ENCODE peak calls at places on chromosome 2, in seven cellular contexts. L, O, C, W, X, V and I are unnamed samples.

GRCh38 chr2:8728305-8729015 is 46.6 kb downstream of the ID2 start:
- DNase-seq in L (no peak), O (no peak), C (no peak), W (no peak), X (no peak), V (no peak), I (no peak)

GRCh38 chr2:81266106-81266505 is 961.6 kb upstream of the LRRTM1 start:
- DNase-seq in L (no peak), O (no peak), C (no peak), W (no peak), X (peak; percentile 47), V (no peak), I (no peak)

GRCh38 chr2:74553892-74554820 is at the start of the genes DOK1 and LOXL3:
- DNase-seq in L (peak; percentile 82), O (peak; percentile 97), C (peak; percentile 88), W (peak; percentile 97), X (peak; percentile 86), V (peak; percentile 95), I (peak; percentile 84)

GRCh38 chr2:75021672-75022071 is 63.2 kb downstream of the POLE4 start:
- DNase-seq in L (no peak), O (no peak), C (peak; percentile 93), W (no peak), X (no peak), V (peak; percentile 42), I (no peak)

GRCh38 chr2:121211251-121211650 is 73.8 kb downstream of the TFCP2L1 start:
- DNase-seq in L (no peak), O (no peak), C (no peak), W (peak; percentile 61), X (no peak), V (no peak), I (no peak)

GRCh38 chr2:41963661-41964525 is 83.9 kb upstream of the PKDCC start:
- DNase-seq in L (peak; percentile 28), O (no peak), C (peak; percentile 93), W (no peak), X (no peak), V (peak; percentile 12), I (no peak)

GRCh38 chr2:168222095-168222494 is 25.3 kb downstream of the STK39 start:
- DNase-seq in L (no peak), O (no peak), C (no peak), W (no peak), X (no peak), V (no peak), I (no peak)

GRCh38 chr2:127591221-127591923 is 54.6 kb upstream of the GPR17 start:
- DNase-seq in L (peak; percentile 59), O (peak; percentile 86), C (peak; percentile 57), W (peak; percentile 87), X (peak; percentile 80), V (peak; percentile 80), I (no peak)

GRCh38 chr2:201994973-201995638 is 38.5 kb upstream of the FZD7 start:
- DNase-seq in L (no peak), O (no peak), C (no peak), W (no peak), X (no peak), V (no peak), I (no peak)

GRCh38 chr2:207953354-207953753 is 72.0 kb downstream of the PLEKHM3 start:
- DNase-seq in L (no peak), O (no peak), C (no peak), W (no peak), X (no peak), V (no peak), I (no peak)
- TF ChIP-seq CTCF in L (no peak), O (no peak), C (no peak), W (no peak), X (no peak), V (no peak), I (no peak)

DNA sequence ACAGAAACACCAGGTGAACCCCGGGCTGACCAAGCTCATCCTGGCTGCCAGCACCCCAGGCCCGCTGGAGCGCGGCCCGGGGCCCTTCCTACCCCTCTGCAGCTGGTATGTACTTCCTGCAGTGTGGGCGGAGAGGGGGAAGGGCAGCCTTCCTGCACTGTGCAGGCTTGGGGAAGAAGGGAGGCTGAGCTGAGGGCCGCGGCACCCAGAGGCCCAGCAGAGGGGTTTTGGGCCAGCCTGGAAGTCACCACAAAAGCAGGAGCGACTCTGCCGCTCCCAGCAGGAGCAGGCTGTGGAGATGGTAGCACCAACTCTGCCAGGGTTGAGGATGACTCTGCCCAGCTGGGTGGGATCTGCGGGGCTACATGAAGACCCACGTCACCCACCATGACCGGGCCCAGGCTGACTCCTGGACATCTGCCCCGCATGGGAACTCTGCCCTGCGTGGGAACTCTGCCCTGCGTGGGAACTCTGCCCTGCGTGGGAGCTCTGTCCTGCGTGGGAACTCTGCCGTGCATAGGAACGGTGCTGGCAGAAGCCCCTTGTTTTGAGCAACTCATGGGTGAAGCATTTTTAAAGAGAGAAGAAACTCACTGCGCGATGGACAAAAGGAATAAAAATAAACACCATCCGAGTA is 273.3 kb downstream of the NDUFA10 start:
- DNase-seq in L (no peak), O (no peak), C (no peak), W (peak; percentile 71), X (peak; percentile 82), V (no peak), I (peak; percentile 60)
- TF ChIP-seq CTCF in L (no peak), O (no peak), C (no peak), W (no peak), X (no peak), V (no peak), I (no peak)

GRCh38 chr2:100782376-100782878 is 37.5 kb upstream of the NPAS2 start:
- DNase-seq in L (no peak), O (peak; percentile 69), C (no peak), W (no peak), X (no peak), V (no peak), I (no peak)
- TF ChIP-seq CTCF in L (no peak), O (no peak), C (no peak), W (no peak), X (no peak), V (no peak), I (no peak)

DNA sequence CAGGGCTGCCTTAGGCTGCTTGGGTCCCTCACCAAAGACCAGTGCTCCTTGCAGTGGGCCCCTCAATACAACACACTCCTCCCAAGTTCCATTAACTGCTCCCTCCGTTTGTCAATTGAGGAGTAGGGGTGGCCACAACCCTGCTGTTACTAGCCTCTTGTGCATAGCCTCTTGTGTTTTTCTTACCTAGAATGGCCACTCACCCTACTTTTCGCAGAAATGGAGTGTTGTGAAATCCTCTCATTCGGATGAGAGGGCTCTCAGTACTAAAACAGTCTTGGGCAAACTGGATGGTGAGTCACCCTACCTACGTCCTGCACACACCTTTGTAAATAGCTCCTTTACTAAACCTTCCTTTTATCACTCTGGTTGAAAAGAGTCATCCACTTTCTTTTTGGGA is 253.9 kb downstream of the OSR1 start:
- DNase-seq in L (no peak), O (no peak), C (no peak), W (no peak), X (no peak), V (no peak), I (no peak)
- TF ChIP-seq CTCF in L (no peak), O (no peak), C (no peak), W (no peak), X (no peak), V (no peak), I (no peak)

GRCh38 chr2:1588994-1589611 is 155.2 kb downstream of the PXDN start:
- DNase-seq in L (no peak), O (peak; percentile 73), C (no peak), W (peak; percentile 66), X (peak; percentile 14), V (no peak), I (no peak)
- TF ChIP-seq CTCF in L (peak; percentile 23), O (no peak), C (no peak), W (no peak), X (peak; percentile 3), V (no peak), I (no peak)

GRCh38 chr2:176002684-176003225 is 688 bp upstream of the LNPK start:
- DNase-seq in L (no peak), O (no peak), C (no peak), W (no peak), X (no peak), V (peak; percentile 46), I (no peak)

GRCh38 chr2:175999283-175999819 is 2.7 kb downstream of the LNPK start:
- DNase-seq in L (no peak), O (no peak), C (no peak), W (no peak), X (peak; percentile 47), V (no peak), I (no peak)

GRCh38 chr2:176001281-176001902 is 675 bp downstream of the LNPK start:
- DNase-seq in L (no peak), O (peak; percentile 87), C (peak; percentile 51), W (peak; percentile 83), X (peak; percentile 84), V (peak; percentile 65), I (peak; percentile 71)

GRCh38 chr2:176003958-176004357 is 1.9 kb upstream of the LNPK start:
- DNase-seq in L (no peak), O (no peak), C (no peak), W (no peak), X (no peak), V (no peak), I (no peak)

DNA sequence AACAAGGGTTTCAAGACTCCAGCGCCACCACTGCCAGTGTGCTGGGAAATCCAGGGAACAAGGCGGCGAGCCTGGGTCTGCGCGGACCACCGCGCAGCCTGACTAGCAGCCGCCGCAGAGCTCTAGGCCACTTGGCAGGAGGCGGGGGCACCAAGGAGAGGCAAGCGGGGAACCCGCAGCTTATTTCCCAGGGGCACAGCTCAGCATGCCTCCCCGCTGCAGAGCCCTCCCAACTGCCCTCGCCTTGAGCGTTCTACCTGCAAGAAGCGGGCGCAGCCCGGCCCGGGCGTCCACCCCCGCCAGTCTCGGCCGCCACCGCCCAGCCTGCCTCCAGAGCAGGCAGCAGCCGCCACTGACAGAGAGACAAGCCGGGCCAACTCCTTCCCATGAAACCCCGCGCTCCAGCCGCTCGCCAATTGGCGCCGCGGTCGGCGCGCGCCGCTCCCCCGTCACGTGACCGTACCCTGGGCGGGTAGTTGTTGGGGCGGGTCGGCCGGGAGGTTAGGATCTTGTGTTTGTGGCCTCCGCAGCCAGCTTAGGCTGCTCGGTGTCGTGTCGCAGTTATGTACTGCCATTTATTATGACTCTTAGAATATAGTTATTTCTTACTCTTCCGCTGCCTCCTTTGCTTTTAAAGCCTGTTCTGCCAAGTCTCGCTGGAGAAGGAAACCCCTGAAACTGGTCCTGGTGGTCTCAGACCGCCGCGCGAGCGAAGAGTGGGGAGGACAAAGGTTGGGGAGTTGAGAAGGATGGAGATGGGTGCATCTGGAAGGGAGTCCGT is at the start of gene LNPK:
- DNase-seq in L (peak; percentile 83), O (peak; percentile 98), C (peak; percentile 79), W (peak; percentile 99), X (peak; percentile 95), V (peak; percentile 96), I (peak; percentile 85)
- TF ChIP-seq CTCF in L (no peak), O (no peak), C (peak; percentile 3), W (no peak), X (no peak), V (no peak), I (no peak)

DNA sequence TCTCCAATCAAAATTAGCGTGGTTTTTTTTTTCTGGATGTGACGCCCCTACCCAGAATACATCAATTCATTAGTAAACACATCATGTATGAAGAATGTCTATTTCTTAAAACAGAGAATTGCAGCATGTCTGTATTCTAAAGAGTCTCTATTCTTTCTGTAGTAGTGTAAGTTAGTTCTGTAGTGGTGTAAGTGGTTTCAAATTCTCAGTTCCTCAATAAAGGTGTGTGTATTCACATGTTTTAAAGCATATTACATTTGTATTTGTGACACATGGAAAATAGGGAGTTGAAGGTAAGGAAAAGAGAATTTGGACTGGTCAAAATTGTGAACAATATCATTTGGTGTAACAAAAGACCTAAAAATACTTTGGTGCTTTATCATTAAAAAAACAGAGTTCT is 8.0 kb upstream of the GPR75 start:
- DNase-seq in L (no peak), O (no peak), C (no peak), W (no peak), X (no peak), V (no peak), I (no peak)
- TF ChIP-seq CTCF in L (no peak), O (no peak), C (no peak), W (no peak), X (no peak), V (no peak), I (no peak)